ENCODE peak calls at places on chromosome 3, in four cellular contexts. F, A, V and Q are unnamed samples.

GRCh38 chr3:38153986-38154608 is 11.2 kb upstream of the OXSR1 start:
- DNase-seq in F (no peak), A (no peak), V (peak), Q (no peak)

GRCh38 chr3:186109897-186110803 is 1.3 kb upstream of the ETV5 start:
- DNase-seq in F (peak), A (peak), V (no peak), Q (no peak)

GRCh38 chr3:11288786-11289637 is 16.8 kb downstream of the ATG7 start:
- DNase-seq in F (no peak), A (no peak), V (peak), Q (no peak)

GRCh38 chr3:112582242-112582874 is 20.5 kb downstream of the SLC35A5 start:
- DNase-seq in F (peak), A (peak), V (peak), Q (no peak)

GRCh38 chr3:140529558-140529957 is 148.3 kb upstream of the TRIM42 start:
- DNase-seq in F (no peak), A (no peak), V (no peak), Q (no peak)

GRCh38 chr3:101381809-101382208 is 61.4 kb upstream of the IMPG2 start:
- DNase-seq in F (no peak), A (no peak), V (no peak), Q (no peak)

GRCh38 chr3:23751485-23751811 is 54.3 kb upstream of the UBE2E1 start:
- DNase-seq in F (no peak), A (no peak), V (no peak), Q (no peak)

GRCh38 chr3:58052373-58053273 is 44.4 kb downstream of the FLNB start:
- DNase-seq in F (peak), A (no peak), V (peak), Q (no peak)

GRCh38 chr3:182596673-182597410 is 196.5 kb upstream of the ATP11B start:
- DNase-seq in F (no peak), A (no peak), V (no peak), Q (no peak)

GRCh38 chr3:188088948-188089685 is 64.8 kb upstream of the LPP start:
- DNase-seq in F (no peak), A (no peak), V (no peak), Q (no peak)

GRCh38 chr3:171494457-171495109 is 34.4 kb upstream of the TNIK start:
- DNase-seq in F (no peak), A (no peak), V (no peak), Q (no peak)

GRCh38 chr3:10526366-10526765 is 21.0 kb upstream of the ATP2B2 start:
- DNase-seq in F (no peak), A (no peak), V (no peak), Q (no peak)

GRCh38 chr3:71868891-71869290 is 83.9 kb upstream of the PROK2 start:
- DNase-seq in F (no peak), A (no peak), V (no peak), Q (no peak)

GRCh38 chr3:87101873-87102272 is 110.9 kb upstream of the VGLL3 start:
- DNase-seq in F (no peak), A (no peak), V (no peak), Q (no peak)

GRCh38 chr3:197040679-197041078 is 11.1 kb upstream of the MELTF start:
- DNase-seq in F (no peak), A (no peak), V (no peak), Q (no peak)

GRCh38 chr3:8621872-8622271 is 22.7 kb downstream of the SSUH2 start:
- DNase-seq in F (peak), A (no peak), V (peak), Q (no peak)

GRCh38 chr3:15520804-15521572 is 518 bp downstream of the COLQ start:
- DNase-seq in F (no peak), A (no peak), V (no peak), Q (no peak)

GRCh38 chr3:186953011-186953487 is 22.7 kb downstream of the ST6GAL1 start:
- DNase-seq in F (no peak), A (no peak), V (no peak), Q (no peak)

GRCh38 chr3:161630791-161631190 is 134.2 kb downstream of the OTOL1 start:
- DNase-seq in F (no peak), A (peak), V (no peak), Q (no peak)

GRCh38 chr3:47540281-47540680 is 26.8 kb upstream of the ELP6 start:
- DNase-seq in F (no peak), A (no peak), V (no peak), Q (no peak)

GRCh38 chr3:73490453-73491311 is 134.1 kb downstream of the PDZRN3 start:
- DNase-seq in F (no peak), A (peak), V (no peak), Q (no peak)

GRCh38 chr3:148601766-148602685 is 95.7 kb upstream of the AGTR1 start:
- DNase-seq in F (no peak), A (no peak), V (no peak), Q (no peak)

GRCh38 chr3:111471851-111472250 is 70.1 kb upstream of the CD96 start:
- DNase-seq in F (no peak), A (no peak), V (no peak), Q (no peak)

GRCh38 chr3:111472556-111472955 is 69.4 kb upstream of the CD96 start:
- DNase-seq in F (no peak), A (no peak), V (no peak), Q (no peak)

DNA sequence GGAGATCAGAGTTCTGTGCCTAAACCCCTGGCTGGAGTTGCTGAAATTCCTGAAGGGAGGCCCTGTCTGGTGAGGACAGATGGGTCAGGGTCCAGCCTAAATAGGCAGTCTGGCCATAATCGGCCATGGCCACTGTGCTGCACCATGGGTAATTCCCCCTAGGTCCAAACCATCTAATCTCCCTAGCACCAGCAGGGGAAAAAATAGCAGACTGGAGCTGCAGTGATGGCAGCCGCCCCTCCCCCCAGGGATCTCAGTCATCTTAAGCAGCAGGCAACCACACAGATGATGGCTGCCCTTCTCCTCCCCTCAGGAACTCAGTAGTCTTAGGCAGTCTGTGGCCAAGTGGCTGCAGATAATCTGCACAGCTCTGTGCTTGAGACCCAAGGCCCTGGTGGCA is 68.4 kb upstream of the CD96 start:
- DNase-seq in F (no peak), A (peak), V (no peak), Q (no peak)
- TF ChIP-seq CTCF in F (no peak), A (no peak), V (no peak), Q (no peak)

GRCh38 chr3:64575211-64575844 is 112.5 kb downstream of the ADAMTS9 start:
- DNase-seq in F (no peak), A (no peak), V (no peak), Q (no peak)
- TF ChIP-seq CTCF in F (peak), A (peak), V (peak), Q (peak)

GRCh38 chr3:122301063-122301462 is 24.0 kb upstream of the CSTA start:
- DNase-seq in F (no peak), A (no peak), V (no peak), Q (no peak)
- TF ChIP-seq CTCF in F (no peak), A (no peak), V (no peak), Q (no peak)

GRCh38 chr3:103295974-103296570 is 861.3 kb downstream of the ZPLD1 start:
- DNase-seq in F (no peak), A (no peak), V (no peak), Q (no peak)
- TF ChIP-seq CTCF in F (no peak), A (peak), V (peak), Q (peak)

DNA sequence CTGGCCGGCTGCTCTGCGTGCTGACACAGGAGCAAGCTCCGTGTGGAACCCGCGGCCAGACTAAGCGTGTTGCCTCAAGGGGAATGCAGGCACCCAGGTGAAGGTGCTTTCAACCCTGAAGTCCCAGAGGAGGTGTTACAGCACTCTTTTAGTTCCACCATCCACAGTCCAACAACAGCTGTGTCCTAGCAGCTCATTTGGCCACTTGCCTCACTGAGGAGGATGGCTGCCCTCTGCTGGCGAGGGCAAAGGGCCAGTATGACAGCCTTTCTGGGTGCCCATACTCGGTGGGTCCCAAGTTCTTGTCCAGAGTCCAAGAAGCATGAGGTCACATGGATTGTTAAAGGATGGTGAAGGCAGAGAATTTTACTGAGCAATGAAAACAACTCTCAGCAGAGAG is 87.8 kb downstream of the C3orf85 start:
- DNase-seq in F (no peak), A (no peak), V (no peak), Q (no peak)
- TF ChIP-seq CTCF in F (no peak), A (no peak), V (peak), Q (peak)

DNA sequence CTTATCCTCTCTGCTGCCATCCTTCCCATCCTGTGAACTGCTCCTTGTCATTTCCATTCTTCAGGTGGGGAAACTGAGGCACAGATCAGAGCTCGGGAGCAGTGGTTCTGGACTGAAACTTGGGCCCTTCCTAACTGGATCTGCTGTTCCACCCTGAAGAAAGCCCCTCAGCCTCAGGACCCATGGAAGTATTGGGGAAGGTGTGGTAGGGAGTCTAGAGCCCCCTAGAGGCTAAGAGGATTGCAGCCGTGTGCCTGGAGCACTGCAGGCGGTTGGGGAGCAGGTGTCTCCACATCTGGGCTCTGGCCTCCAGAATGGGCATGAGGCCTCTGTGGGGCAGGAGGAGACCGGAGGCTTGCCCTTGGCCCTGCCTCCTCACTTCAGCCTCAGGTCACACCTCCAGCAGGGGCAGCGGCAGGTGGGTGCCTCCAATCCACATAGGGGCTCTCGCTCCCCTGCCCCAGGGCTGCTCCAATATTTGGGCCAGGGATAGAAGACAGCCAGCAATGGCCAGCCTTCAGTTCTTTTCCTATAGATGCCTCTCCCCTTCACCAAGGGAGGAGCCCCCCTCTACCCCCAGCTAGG is 28.1 kb downstream of the DNAJB8 start:
- DNase-seq in F (no peak), A (no peak), V (no peak), Q (no peak)
- TF ChIP-seq CTCF in F (no peak), A (peak), V (peak), Q (peak)

DNA sequence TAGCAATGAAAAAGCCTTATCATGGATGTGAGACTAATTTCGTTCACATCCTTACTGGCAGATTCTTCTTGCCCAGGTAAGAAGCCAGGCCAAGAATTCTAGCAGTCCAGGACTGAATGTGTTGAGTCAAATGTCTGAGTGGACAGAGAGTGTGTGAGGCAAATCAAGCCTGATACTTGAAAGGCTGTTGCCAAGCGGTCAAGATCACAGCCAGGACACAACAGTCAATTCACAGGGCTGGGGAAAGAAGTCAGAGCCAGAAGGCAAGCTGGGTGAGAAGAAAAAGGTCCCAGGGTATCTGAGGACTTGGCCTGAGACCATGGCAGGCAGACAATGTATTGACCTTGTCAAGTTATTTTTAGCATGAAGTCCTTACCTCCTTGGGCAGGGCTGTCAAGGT is 301.3 kb downstream of the ZNF385D start:
- DNase-seq in F (no peak), A (no peak), V (no peak), Q (no peak)
- TF ChIP-seq CTCF in F (no peak), A (no peak), V (no peak), Q (no peak)

DNA sequence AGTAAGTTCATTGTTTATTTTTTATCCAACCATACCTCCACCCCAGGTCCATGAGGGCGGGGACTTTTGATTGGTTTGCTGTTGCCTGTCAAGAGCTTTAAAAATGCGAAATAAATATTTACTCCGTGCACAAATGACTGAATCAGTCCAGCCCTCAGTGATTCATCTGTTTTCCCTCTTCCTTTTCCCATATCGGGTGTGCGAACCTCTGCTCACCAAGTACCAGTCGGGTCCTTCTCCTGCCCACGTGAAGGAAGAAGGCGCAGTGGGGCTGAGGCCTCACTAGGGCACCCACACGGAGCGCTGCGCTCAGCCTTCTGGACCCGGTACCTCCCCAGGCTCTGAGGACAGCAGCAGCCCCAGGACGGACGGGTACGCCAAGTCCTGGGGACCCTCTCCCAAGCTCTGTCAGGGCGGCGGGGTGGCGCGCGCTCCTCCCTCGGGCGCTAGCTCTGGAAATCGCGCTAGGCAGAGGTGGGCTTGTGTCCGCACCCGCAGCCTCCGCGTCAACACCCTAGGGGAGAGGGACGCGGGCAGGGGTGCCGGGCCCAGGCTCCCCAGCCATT is 70.5 kb upstream of the EPHB3 start:
- DNase-seq in F (no peak), A (no peak), V (no peak), Q (no peak)
- TF ChIP-seq CTCF in F (no peak), A (no peak), V (no peak), Q (no peak)